ENCODE peak calls at places on chromosome 14, in ten cellular contexts. One of them, this sample, is unnamed.

GRCh38 chr14:95533391-95533821 is 1.4 kb upstream of the GLRX5 start:
- DNase-seq in KBM-7: peak
- DNase-seq in choroid plexus epithelial cell: peak
- DNase-seq in glutamatergic neuron: no peak
- DNase-seq in GM12891: no peak
- DNase-seq in skeletal muscle cell: no peak
- DNase-seq in NCI-H2081: peak
- DNase-seq in astrocyte of the spinal cord: peak
- DNase-seq in iPS-NIHi11: no peak
- DNase-seq in Calu3: no peak
- DNase-seq in this sample: no peak

GRCh38 chr14:64440494-64440893 is 24.8 kb upstream of the AKAP5 start:
- DNase-seq in GM12891: no peak
- DNase-seq in choroid plexus epithelial cell: peak
- DNase-seq in Calu3: no peak
- DNase-seq in KBM-7: no peak
- DNase-seq in NCI-H2081: no peak
- DNase-seq in skeletal muscle cell: peak
- DNase-seq in iPS-NIHi11: no peak
- DNase-seq in astrocyte of the spinal cord: no peak
- DNase-seq in glutamatergic neuron: no peak
- DNase-seq in this sample: no peak

GRCh38 chr14:35558680-35559079 is 24.7 kb downstream of the INSM2 start:
- DNase-seq in KBM-7: no peak
- DNase-seq in iPS-NIHi11: peak
- DNase-seq in glutamatergic neuron: no peak
- DNase-seq in skeletal muscle cell: no peak
- DNase-seq in astrocyte of the spinal cord: no peak
- DNase-seq in NCI-H2081: no peak
- DNase-seq in Calu3: no peak
- DNase-seq in GM12891: no peak
- DNase-seq in choroid plexus epithelial cell: no peak
- DNase-seq in this sample: peak

GRCh38 chr14:103679351-103679750 is 35.9 kb downstream of the XRCC3 start:
- DNase-seq in astrocyte of the spinal cord: peak
- DNase-seq in Calu3: peak
- DNase-seq in GM12891: no peak
- DNase-seq in iPS-NIHi11: peak
- DNase-seq in NCI-H2081: peak
- DNase-seq in skeletal muscle cell: no peak
- DNase-seq in choroid plexus epithelial cell: peak
- DNase-seq in KBM-7: peak
- DNase-seq in glutamatergic neuron: no peak
- DNase-seq in this sample: no peak

GRCh38 chr14:80358112-80358511 is 146.8 kb upstream of the DIO2 start:
- DNase-seq in NCI-H2081: no peak
- DNase-seq in skeletal muscle cell: no peak
- DNase-seq in KBM-7: no peak
- DNase-seq in GM12891: no peak
- DNase-seq in astrocyte of the spinal cord: no peak
- DNase-seq in glutamatergic neuron: no peak
- DNase-seq in iPS-NIHi11: no peak
- DNase-seq in Calu3: no peak
- DNase-seq in choroid plexus epithelial cell: peak
- DNase-seq in this sample: no peak

GRCh38 chr14:45904313-45904712 is 651.3 kb upstream of the MIS18BP1 start:
- DNase-seq in Calu3: no peak
- DNase-seq in NCI-H2081: no peak
- DNase-seq in iPS-NIHi11: no peak
- DNase-seq in skeletal muscle cell: no peak
- DNase-seq in glutamatergic neuron: no peak
- DNase-seq in choroid plexus epithelial cell: no peak
- DNase-seq in GM12891: no peak
- DNase-seq in KBM-7: no peak
- DNase-seq in astrocyte of the spinal cord: no peak
- DNase-seq in this sample: no peak

GRCh38 chr14:73723799-73724621 is 9.8 kb upstream of the PNMA1 start:
- DNase-seq in skeletal muscle cell: peak
- DNase-seq in GM12891: no peak
- DNase-seq in iPS-NIHi11: no peak
- DNase-seq in KBM-7: no peak
- DNase-seq in NCI-H2081: no peak
- DNase-seq in glutamatergic neuron: no peak
- DNase-seq in choroid plexus epithelial cell: peak
- DNase-seq in astrocyte of the spinal cord: peak
- DNase-seq in Calu3: peak
- DNase-seq in this sample: peak

GRCh38 chr14:101235042-101235871 is 326.0 kb upstream of the DIO3 start:
- DNase-seq in choroid plexus epithelial cell: peak
- DNase-seq in NCI-H2081: peak
- DNase-seq in iPS-NIHi11: peak
- DNase-seq in Calu3: peak
- DNase-seq in KBM-7: peak
- DNase-seq in skeletal muscle cell: no peak
- DNase-seq in astrocyte of the spinal cord: peak
- DNase-seq in glutamatergic neuron: peak
- DNase-seq in GM12891: peak
- DNase-seq in this sample: peak

GRCh38 chr14:35821546-35822411 is 4.4 kb upstream of the BRMS1L start:
- DNase-seq in skeletal muscle cell: no peak
- DNase-seq in astrocyte of the spinal cord: peak
- DNase-seq in Calu3: peak
- DNase-seq in choroid plexus epithelial cell: peak
- DNase-seq in NCI-H2081: peak
- DNase-seq in GM12891: no peak
- DNase-seq in iPS-NIHi11: peak
- DNase-seq in KBM-7: peak
- DNase-seq in glutamatergic neuron: no peak
- DNase-seq in this sample: no peak

GRCh38 chr14:24013654-24014514 is 25.2 kb downstream of the DHRS4L2 start:
- DNase-seq in KBM-7: peak
- DNase-seq in choroid plexus epithelial cell: peak
- DNase-seq in iPS-NIHi11: peak
- DNase-seq in GM12891: peak
- DNase-seq in skeletal muscle cell: no peak
- DNase-seq in glutamatergic neuron: no peak
- DNase-seq in Calu3: peak
- DNase-seq in astrocyte of the spinal cord: peak
- DNase-seq in NCI-H2081: peak
- DNase-seq in this sample: peak

GRCh38 chr14:91424813-91425719 is 7.4 kb upstream of the CCDC88C start:
- DNase-seq in NCI-H2081: no peak
- DNase-seq in Calu3: no peak
- DNase-seq in iPS-NIHi11: no peak
- DNase-seq in astrocyte of the spinal cord: no peak
- DNase-seq in skeletal muscle cell: no peak
- DNase-seq in GM12891: no peak
- DNase-seq in glutamatergic neuron: no peak
- DNase-seq in KBM-7: no peak
- DNase-seq in choroid plexus epithelial cell: no peak
- DNase-seq in this sample: no peak

GRCh38 chr14:60485600-60486251 is at the start of gene C14orf39:
- DNase-seq in GM12891: no peak
- DNase-seq in glutamatergic neuron: peak
- DNase-seq in NCI-H2081: no peak
- DNase-seq in KBM-7: peak
- DNase-seq in Calu3: no peak
- DNase-seq in astrocyte of the spinal cord: peak
- DNase-seq in skeletal muscle cell: peak
- DNase-seq in choroid plexus epithelial cell: peak
- DNase-seq in iPS-NIHi11: peak
- DNase-seq in this sample: peak

GRCh38 chr14:27002179-27002578 is 404.3 kb upstream of the NOVA1 start:
- DNase-seq in astrocyte of the spinal cord: no peak
- DNase-seq in KBM-7: no peak
- DNase-seq in glutamatergic neuron: no peak
- DNase-seq in GM12891: no peak
- DNase-seq in iPS-NIHi11: no peak
- DNase-seq in skeletal muscle cell: no peak
- DNase-seq in choroid plexus epithelial cell: no peak
- DNase-seq in NCI-H2081: no peak
- DNase-seq in Calu3: no peak
- DNase-seq in this sample: no peak

GRCh38 chr14:96844857-96845570 is 47.8 kb downstream of the VRK1 start:
- DNase-seq in glutamatergic neuron: no peak
- DNase-seq in NCI-H2081: no peak
- DNase-seq in GM12891: no peak
- DNase-seq in KBM-7: no peak
- DNase-seq in skeletal muscle cell: no peak
- DNase-seq in astrocyte of the spinal cord: no peak
- DNase-seq in iPS-NIHi11: no peak
- DNase-seq in choroid plexus epithelial cell: no peak
- DNase-seq in Calu3: no peak
- DNase-seq in this sample: no peak

GRCh38 chr14:64544607-64545312 is 4.2 kb downstream of the HSPA2 start:
- DNase-seq in astrocyte of the spinal cord: no peak
- DNase-seq in choroid plexus epithelial cell: no peak
- DNase-seq in NCI-H2081: no peak
- DNase-seq in GM12891: no peak
- DNase-seq in KBM-7: no peak
- DNase-seq in Calu3: no peak
- DNase-seq in glutamatergic neuron: no peak
- DNase-seq in skeletal muscle cell: no peak
- DNase-seq in iPS-NIHi11: no peak
- DNase-seq in this sample: no peak

GRCh38 chr14:55332654-55333570 is 61.7 kb downstream of the FBXO34 start:
- DNase-seq in iPS-NIHi11: no peak
- DNase-seq in NCI-H2081: no peak
- DNase-seq in KBM-7: no peak
- DNase-seq in Calu3: no peak
- DNase-seq in GM12891: no peak
- DNase-seq in choroid plexus epithelial cell: peak
- DNase-seq in skeletal muscle cell: no peak
- DNase-seq in astrocyte of the spinal cord: peak
- DNase-seq in glutamatergic neuron: no peak
- DNase-seq in this sample: no peak

GRCh38 chr14:61837336-61838229 is 75.4 kb downstream of the SNAPC1 start:
- DNase-seq in iPS-NIHi11: peak
- DNase-seq in choroid plexus epithelial cell: peak
- DNase-seq in Calu3: peak
- DNase-seq in KBM-7: peak
- DNase-seq in glutamatergic neuron: peak
- DNase-seq in skeletal muscle cell: peak
- DNase-seq in GM12891: peak
- DNase-seq in astrocyte of the spinal cord: peak
- DNase-seq in NCI-H2081: peak
- DNase-seq in this sample: peak

GRCh38 chr14:102523200-102524025 is 13.8 kb upstream of the ANKRD9 start:
- DNase-seq in Calu3: no peak
- DNase-seq in skeletal muscle cell: no peak
- DNase-seq in KBM-7: no peak
- DNase-seq in choroid plexus epithelial cell: no peak
- DNase-seq in astrocyte of the spinal cord: no peak
- DNase-seq in glutamatergic neuron: no peak
- DNase-seq in NCI-H2081: peak
- DNase-seq in GM12891: no peak
- DNase-seq in iPS-NIHi11: peak
- DNase-seq in this sample: no peak